ENCODE peak calls at places on chromosome 6, in eight cellular contexts. E is astrocyte, W is nephron progenitor cell, G is stomach, J is MM.1S, D is fibroblast of the aortic adventitia, X is AG09309, P is coronary artery. I is an unnamed sample.

GRCh38 chr6:7143161-7143974 is 35.6 kb downstream of the RREB1 start:
- DNase-seq in E (no peak), W (no peak), G (no peak), J (peak), D (no peak), X (no peak), P (no peak), I (no peak)

GRCh38 chr6:52557389-52558265 is 19.2 kb downstream of the TRAM2 start:
- DNase-seq in E (no peak), W (no peak), G (no peak), J (peak), D (peak), X (no peak), P (no peak), I (no peak)

GRCh38 chr6:11363881-11364576 is 131.6 kb upstream of the NEDD9 start:
- DNase-seq in E (no peak), W (no peak), G (no peak), J (no peak), D (no peak), X (no peak), P (no peak), I (no peak)

GRCh38 chr6:81876977-81877376 is 124.5 kb upstream of the TENT5A start:
- DNase-seq in E (peak), W (no peak), G (no peak), J (no peak), D (peak), X (no peak), P (no peak), I (no peak)

GRCh38 chr6:31575952-31576684 is 753 bp downstream of the TNF start:
- DNase-seq in E (no peak), W (no peak), G (no peak), J (no peak), D (no peak), X (no peak), P (no peak), I (no peak)

GRCh38 chr6:52087498-52087999 is at the start of gene PKHD1:
- DNase-seq in E (no peak), W (no peak), G (peak), J (no peak), D (peak), X (no peak), P (no peak), I (peak)

GRCh38 chr6:28944412-28945006 is 20.7 kb upstream of the TRIM27 start:
- DNase-seq in E (peak), W (peak), G (peak), J (peak), D (peak), X (peak), P (no peak), I (peak)

GRCh38 chr6:56479381-56479780 is 163.3 kb downstream of the DST start:
- DNase-seq in E (no peak), W (no peak), G (no peak), J (no peak), D (no peak), X (no peak), P (no peak), I (no peak)

GRCh38 chr6:108903796-108904195 is 55.6 kb downstream of the ARMC2 start:
- DNase-seq in E (no peak), W (no peak), G (peak), J (no peak), D (no peak), X (no peak), P (no peak), I (no peak)

GRCh38 chr6:47701374-47701773 is 3.0 kb downstream of the ADGRF4 start:
- DNase-seq in E (no peak), W (no peak), G (no peak), J (peak), D (no peak), X (no peak), P (no peak), I (peak)

GRCh38 chr6:143397229-143398222 is 53.0 kb downstream of the ADAT2 start:
- DNase-seq in E (peak), W (peak), G (peak), J (no peak), D (peak), X (peak), P (no peak), I (peak)

GRCh38 chr6:55175078-55175777 is 913 bp downstream of the HCRTR2 start:
- DNase-seq in E (no peak), W (peak), G (no peak), J (no peak), D (no peak), X (no peak), P (no peak), I (no peak)

GRCh38 chr6:10451828-10452509 is 37.1 kb upstream of the TFAP2A start:
- DNase-seq in E (peak), W (no peak), G (no peak), J (no peak), D (peak), X (peak), P (no peak), I (peak)

GRCh38 chr6:124967444-124967843 is 5.2 kb downstream of the RNF217 start:
- DNase-seq in E (no peak), W (no peak), G (no peak), J (no peak), D (no peak), X (no peak), P (no peak), I (no peak)

GRCh38 chr6:127956260-127956888 is 55.5 kb upstream of the THEMIS start:
- DNase-seq in E (no peak), W (no peak), G (no peak), J (no peak), D (no peak), X (no peak), P (no peak), I (no peak)

GRCh38 chr6:84466521-84466920 is 239.1 kb upstream of the CEP162 start:
- DNase-seq in E (peak), W (no peak), G (no peak), J (no peak), D (peak), X (peak), P (no peak), I (peak)

GRCh38 chr6:1479095-1479494 is 89.7 kb downstream of the FOXF2 start:
- DNase-seq in E (peak), W (no peak), G (no peak), J (no peak), D (peak), X (peak), P (no peak), I (no peak)

GRCh38 chr6:152246554-152247337 is 390.4 kb downstream of the SYNE1 start:
- DNase-seq in E (peak), W (no peak), G (no peak), J (no peak), D (peak), X (no peak), P (no peak), I (no peak)

GRCh38 chr6:126797981-126798380 is 320.5 kb upstream of the RSPO3 start:
- DNase-seq in E (peak), W (no peak), G (no peak), J (no peak), D (peak), X (no peak), P (no peak), I (no peak)

GRCh38 chr6:43521836-43522235 is 4.9 kb downstream of the POLR1C start:
- DNase-seq in E (no peak), W (no peak), G (no peak), J (no peak), D (no peak), X (no peak), P (no peak), I (no peak)

GRCh38 chr6:5135783-5136376 is 50.7 kb downstream of the PPP1R3G start:
- DNase-seq in E (no peak), W (peak), G (no peak), J (peak), D (no peak), X (no peak), P (no peak), I (peak)

GRCh38 chr6:106046116-106046853 is 39.9 kb upstream of the PRDM1 start:
- DNase-seq in E (no peak), W (no peak), G (no peak), J (no peak), D (no peak), X (no peak), P (no peak), I (no peak)

GRCh38 chr6:137879885-137880430 is 12.9 kb downstream of the TNFAIP3 start:
- DNase-seq in E (no peak), W (no peak), G (no peak), J (no peak), D (no peak), X (no peak), P (no peak), I (no peak)

GRCh38 chr6:137878070-137878809 is 11.2 kb downstream of the TNFAIP3 start:
- DNase-seq in E (no peak), W (no peak), G (no peak), J (no peak), D (no peak), X (no peak), P (no peak), I (no peak)

GRCh38 chr6:137877113-137877512 is 10.1 kb downstream of the TNFAIP3 start:
- DNase-seq in E (no peak), W (no peak), G (no peak), J (no peak), D (no peak), X (no peak), P (no peak), I (no peak)

GRCh38 chr6:137879301-137879700 is 12.2 kb downstream of the TNFAIP3 start:
- DNase-seq in E (no peak), W (no peak), G (no peak), J (no peak), D (no peak), X (no peak), P (no peak), I (no peak)

GRCh38 chr6:137878810-137879285 is 11.8 kb downstream of the TNFAIP3 start:
- DNase-seq in E (no peak), W (peak), G (no peak), J (no peak), D (no peak), X (no peak), P (no peak), I (no peak)
- TF ChIP-seq CTCF in E (peak), W (peak), G (no peak), J (no peak), D (peak), X (no peak), P (no peak), I (no peak)

GRCh38 chr6:145213614-145214013 is 521.7 kb downstream of the EPM2A start:
- DNase-seq in E (no peak), W (no peak), G (no peak), J (peak), D (no peak), X (no peak), P (no peak), I (no peak)

GRCh38 chr6:145212807-145213206 is 522.5 kb downstream of the EPM2A start:
- DNase-seq in E (no peak), W (no peak), G (no peak), J (no peak), D (no peak), X (no peak), P (no peak), I (no peak)

GRCh38 chr6:145209312-145209711 is 526.0 kb downstream of the EPM2A start:
- DNase-seq in E (no peak), W (no peak), G (no peak), J (no peak), D (no peak), X (no peak), P (no peak), I (no peak)

DNA sequence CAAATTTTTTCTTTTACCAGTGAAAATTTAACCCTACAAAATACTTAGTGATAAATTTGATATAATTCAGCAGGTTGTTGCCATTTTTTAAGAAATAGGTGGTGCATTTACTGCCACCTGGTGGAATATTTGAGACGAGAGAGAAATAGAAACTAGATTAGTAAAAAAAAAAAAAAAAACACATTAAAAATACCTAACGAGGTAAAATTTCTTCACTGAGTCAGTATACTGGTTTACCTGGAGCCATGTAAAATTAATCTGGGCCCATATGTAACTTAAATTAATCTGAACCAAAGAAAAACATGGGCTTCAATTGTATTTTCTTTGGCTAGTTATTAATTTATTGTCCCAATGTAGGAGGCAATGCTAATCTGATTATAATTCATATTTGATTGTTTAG is 520.8 kb downstream of the EPM2A start:
- DNase-seq in E (peak), W (peak), G (no peak), J (peak), D (peak), X (no peak), P (no peak), I (peak)
- TF ChIP-seq CTCF in E (peak), W (peak), G (peak), J (peak), D (peak), X (peak), P (no peak), I (no peak)

GRCh38 chr6:14129572-14129971 is 12.0 kb downstream of the CD83 start:
- DNase-seq in E (peak), W (peak), G (peak), J (peak), D (peak), X (peak), P (no peak), I (peak)
- TF ChIP-seq CTCF in E (peak), W (peak), G (peak), J (peak), D (peak), X (peak), P (peak), I (no peak)

GRCh38 chr6:16505711-16506362 is 255.4 kb downstream of the ATXN1 start:
- DNase-seq in E (peak), W (no peak), G (no peak), J (no peak), D (peak), X (peak), P (no peak), I (no peak)
- TF ChIP-seq CTCF in E (no peak), W (no peak), G (no peak), J (no peak), D (no peak), X (no peak), P (no peak), I (no peak)